ENCODE peak calls at places on chromosomes 16 and 17, in five cellular contexts. J is skeletal muscle cell, U is epithelial cell of esophagus, T is amniotic stem cell, Q is EL. D is an unnamed sample.

GRCh38 chr17:21278304-21279197 is 6.0 kb upstream of the MAP2K3 start:
- DNase-seq in J (no peak), U (peak; percentile 42), T (no peak), Q (no peak), D (no peak)

GRCh38 chr16:86566601-86566965 is at the start of gene FOXC2:
- DNase-seq in J (peak; percentile 91), U (peak; percentile 95), T (peak; percentile 86), Q (peak; percentile 95), D (peak; percentile 92)

GRCh38 chr16:4314532-4315184 is 1.2 kb upstream of the GLIS2 start:
- DNase-seq in J (no peak), U (peak; percentile 52), T (no peak), Q (peak; percentile 49), D (no peak)

GRCh38 chr16:82936941-82937551 is 310.3 kb downstream of the CDH13 start:
- DNase-seq in J (peak; percentile 48), U (peak; percentile 75), T (peak; percentile 10), Q (peak; percentile 45), D (no peak)

GRCh38 chr17:82952019-82952418 is 112.2 kb upstream of the ZNF750 start:
- DNase-seq in J (no peak), U (no peak), T (no peak), Q (no peak), D (no peak)

GRCh38 chr16:10240854-10241613 is 58.8 kb upstream of the GRIN2A start:
- DNase-seq in J (no peak), U (no peak), T (no peak), Q (no peak), D (no peak)

GRCh38 chr16:21167360-21167759 is 8.9 kb downstream of the LDAF1 start:
- DNase-seq in J (peak; percentile 53), U (peak; percentile 88), T (no peak), Q (peak; percentile 95), D (no peak)

GRCh38 chr17:29158515-29159275 is 21.5 kb downstream of the MYO18A start:
- DNase-seq in J (no peak), U (no peak), T (no peak), Q (peak; percentile 90), D (no peak)

GRCh38 chr17:34464812-34465211 is 101.8 kb upstream of the CCL1 start:
- DNase-seq in J (no peak), U (no peak), T (no peak), Q (no peak), D (no peak)

GRCh38 chr17:78828470-78829185 is 12.0 kb downstream of the USP36 start:
- DNase-seq in J (no peak), U (peak; percentile 73), T (no peak), Q (peak; percentile 70), D (no peak)